ENCODE peak calls at places on chromosomes 7 and 10, in seven cellular contexts. H, Z, S, D, K, Y and B are unnamed samples.

GRCh38 chr7:157634401-157635147 is 297.8 kb downstream of the DNAJB6 start:
- DNase-seq in Y (no peak), K (no peak), Z (no peak), S (no peak), H (no peak), D (no peak), B (no peak)

GRCh38 chr10:15106352-15107013 is 9.3 kb downstream of the RPP38 start:
- DNase-seq in K (peak), Z (peak), D (peak), Y (peak), S (peak), H (peak), B (peak)

GRCh38 chr7:39099146-39099545 is 121.4 kb downstream of the POU6F2 start:
- DNase-seq in Y (no peak), Z (no peak), S (no peak), K (no peak), H (no peak), D (no peak), B (no peak)

GRCh38 chr7:16915405-16915804 is 33.6 kb upstream of the AGR3 start:
- DNase-seq in Y (no peak), D (no peak), Z (no peak), K (no peak), S (peak), H (no peak), B (peak)

GRCh38 chr7:27182285-27182827 is 2.7 kb downstream of the HOXA11 start:
- DNase-seq in Z (no peak), S (no peak), H (no peak), K (no peak), D (no peak), Y (no peak), B (no peak)

GRCh38 chr7:38330861-38331709 is 57.6 kb upstream of the TARP start:
- DNase-seq in S (no peak), Y (no peak), H (peak), K (no peak), D (no peak), Z (no peak), B (no peak)

GRCh38 chr7:73701357-73701995 is 18.0 kb downstream of the STX1A start:
- DNase-seq in S (peak), Y (peak), H (peak), Z (peak), D (peak), K (no peak), B (peak)

GRCh38 chr7:149673006-149673405 is 100.4 kb downstream of the ZNF467 start:
- DNase-seq in S (no peak), Z (no peak), H (no peak), D (no peak), K (no peak), Y (no peak), B (no peak)

GRCh38 chr7:30771859-30772429 is 727 bp downstream of the MINDY4 start:
- DNase-seq in D (no peak), K (no peak), S (no peak), H (peak), Z (peak), Y (no peak), B (no peak)

GRCh38 chr7:132475669-132476116 is 100.6 kb downstream of the PLXNA4 start:
- DNase-seq in Z (peak), S (no peak), K (no peak), D (no peak), H (no peak), Y (no peak), B (no peak)

GRCh38 chr10:93826355-93826754 is 67.4 kb upstream of the SLC35G1 start:
- DNase-seq in D (no peak), H (no peak), K (no peak), Z (no peak), S (no peak), Y (no peak), B (no peak)

GRCh38 chr7:148503900-148504487 is 86.6 kb upstream of the C7orf33 start:
- DNase-seq in Z (peak), D (no peak), S (peak), H (peak), K (no peak), Y (no peak), B (peak)

GRCh38 chr10:89086801-89087513 is 96.4 kb downstream of the FAS start:
- DNase-seq in H (peak), S (no peak), D (peak), K (no peak), Z (no peak), Y (no peak), B (no peak)

GRCh38 chr7:44111759-44112158 is 7.6 kb downstream of the AEBP1 start:
- DNase-seq in S (no peak), K (no peak), Y (no peak), H (no peak), D (no peak), Z (peak), B (no peak)

GRCh38 chr10:94133239-94133638 is 139.5 kb downstream of the PLCE1 start:
- DNase-seq in D (no peak), Y (no peak), K (no peak), H (no peak), S (no peak), Z (peak), B (peak)

GRCh38 chr10:20668985-20669384 is 228.1 kb downstream of the NEBL start:
- DNase-seq in D (no peak), Y (no peak), Z (no peak), S (no peak), K (no peak), H (no peak), B (no peak)

GRCh38 chr7:67857698-67858097 is 861.1 kb downstream of the TYW1 start:
- DNase-seq in K (no peak), D (no peak), S (no peak), H (no peak), Z (no peak), Y (no peak), B (no peak)

GRCh38 chr7:5425507-5426225 is 2.0 kb upstream of the TNRC18 start:
- DNase-seq in S (no peak), D (no peak), Z (peak), H (peak), Y (peak), K (no peak), B (no peak)

GRCh38 chr10:48288661-48289060 is 14.2 kb upstream of the FRMPD2 start:
- DNase-seq in K (no peak), D (no peak), H (no peak), S (no peak), Y (no peak), Z (no peak), B (no peak)

GRCh38 chr7:50957427-50957826 is 174.7 kb upstream of the GRB10 start:
- DNase-seq in Y (no peak), H (no peak), S (no peak), D (no peak), K (no peak), Z (no peak), B (no peak)

GRCh38 chr10:104297697-104298660 is 29.0 kb downstream of the GSTO2 start:
- DNase-seq in K (no peak), S (no peak), D (peak), Z (no peak), Y (no peak), H (peak), B (peak)

GRCh38 chr7:48046458-48046857 is 11.1 kb downstream of the C7orf57 start:
- DNase-seq in H (no peak), Y (no peak), S (no peak), K (no peak), D (no peak), Z (no peak), B (no peak)
- TF ChIP-seq JUND in H (no peak), Y (no peak), S (no peak), K (no peak), D (no peak), Z (no peak), B (no peak)

DNA sequence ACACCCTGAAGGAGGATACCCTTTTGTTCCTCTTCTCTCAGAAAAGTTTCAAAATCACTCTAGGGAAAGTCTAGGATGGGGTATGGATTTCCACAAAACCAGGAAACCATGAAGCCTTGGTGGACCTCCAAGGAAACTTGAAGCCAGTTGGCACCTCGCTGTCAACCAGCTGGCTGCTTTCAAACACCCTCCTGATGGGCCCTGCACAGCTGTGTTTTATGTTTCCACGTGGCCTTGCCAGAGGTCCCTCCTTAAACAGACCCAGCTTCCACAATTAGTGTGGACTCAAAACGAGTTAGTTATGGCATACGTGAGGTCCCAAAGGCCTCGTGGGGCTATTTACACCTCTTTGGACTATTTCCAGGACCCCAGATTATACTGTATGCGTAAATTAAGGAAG is 5.9 kb downstream of the PPP1R3A start:
- DNase-seq in H (no peak), Y (no peak), D (no peak), Z (no peak), K (no peak), S (no peak), B (no peak)
- TF ChIP-seq JUND in H (no peak), Y (no peak), D (no peak), Z (no peak), K (no peak), S (no peak), B (no peak)

GRCh38 chr10:117327262-117327661 is 48.0 kb downstream of the PDZD8 start:
- DNase-seq in S (no peak), Y (no peak), H (no peak), K (no peak), Z (no peak), D (no peak), B (peak)
- TF ChIP-seq JUND in S (no peak), Y (no peak), H (no peak), K (no peak), Z (no peak), D (no peak), B (no peak)

DNA sequence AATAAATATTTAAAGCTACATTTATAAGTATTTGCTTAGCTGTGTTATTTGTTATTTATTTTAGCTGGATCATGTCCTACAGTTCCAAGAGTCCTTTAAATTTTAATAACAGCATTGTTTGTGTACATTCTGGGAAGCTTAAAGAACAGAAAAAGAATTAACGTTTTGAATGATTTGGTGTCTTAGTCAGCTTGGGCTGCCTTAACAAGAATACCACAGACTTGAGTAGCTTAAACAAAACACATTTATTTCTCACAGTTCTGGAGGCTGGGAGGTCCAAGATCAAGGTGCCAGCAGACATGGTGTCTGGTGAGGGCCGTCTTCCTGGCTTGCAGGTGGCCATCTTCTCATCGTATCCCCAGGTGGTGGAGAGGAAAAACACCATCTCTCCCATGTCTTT is 107.3 kb downstream of the ITIH5 start:
- DNase-seq in D (no peak), K (no peak), S (no peak), Z (no peak), H (no peak), Y (no peak), B (no peak)
- TF ChIP-seq JUND in D (no peak), K (no peak), S (no peak), Z (no peak), H (no peak), Y (no peak), B (no peak)

DNA sequence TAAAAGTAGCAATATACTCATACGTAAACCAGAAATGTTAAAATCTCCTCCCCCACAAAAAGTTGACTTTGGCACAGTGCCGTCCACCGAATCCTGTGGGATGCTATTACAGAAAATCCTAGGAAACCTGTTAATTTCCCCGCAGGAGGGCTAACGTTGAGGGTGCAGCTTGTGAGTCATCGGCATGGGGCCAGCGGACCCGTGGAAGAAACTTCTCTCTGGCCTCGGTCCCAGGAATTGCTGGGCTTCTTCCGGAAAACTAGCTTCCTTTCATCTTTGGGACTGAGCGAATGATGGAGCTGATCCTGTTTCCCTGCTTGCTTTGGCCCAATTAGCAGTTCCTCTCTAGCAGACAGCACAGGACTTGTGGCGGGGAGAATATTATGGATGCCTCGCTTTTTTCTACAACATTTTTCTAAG is 13.4 kb downstream of the CRYGN start:
- DNase-seq in S (peak), H (no peak), Z (no peak), Y (no peak), K (no peak), D (no peak), B (no peak)
- TF ChIP-seq JUND in S (peak), H (peak), Z (no peak), Y (no peak), K (no peak), D (no peak), B (no peak)

DNA sequence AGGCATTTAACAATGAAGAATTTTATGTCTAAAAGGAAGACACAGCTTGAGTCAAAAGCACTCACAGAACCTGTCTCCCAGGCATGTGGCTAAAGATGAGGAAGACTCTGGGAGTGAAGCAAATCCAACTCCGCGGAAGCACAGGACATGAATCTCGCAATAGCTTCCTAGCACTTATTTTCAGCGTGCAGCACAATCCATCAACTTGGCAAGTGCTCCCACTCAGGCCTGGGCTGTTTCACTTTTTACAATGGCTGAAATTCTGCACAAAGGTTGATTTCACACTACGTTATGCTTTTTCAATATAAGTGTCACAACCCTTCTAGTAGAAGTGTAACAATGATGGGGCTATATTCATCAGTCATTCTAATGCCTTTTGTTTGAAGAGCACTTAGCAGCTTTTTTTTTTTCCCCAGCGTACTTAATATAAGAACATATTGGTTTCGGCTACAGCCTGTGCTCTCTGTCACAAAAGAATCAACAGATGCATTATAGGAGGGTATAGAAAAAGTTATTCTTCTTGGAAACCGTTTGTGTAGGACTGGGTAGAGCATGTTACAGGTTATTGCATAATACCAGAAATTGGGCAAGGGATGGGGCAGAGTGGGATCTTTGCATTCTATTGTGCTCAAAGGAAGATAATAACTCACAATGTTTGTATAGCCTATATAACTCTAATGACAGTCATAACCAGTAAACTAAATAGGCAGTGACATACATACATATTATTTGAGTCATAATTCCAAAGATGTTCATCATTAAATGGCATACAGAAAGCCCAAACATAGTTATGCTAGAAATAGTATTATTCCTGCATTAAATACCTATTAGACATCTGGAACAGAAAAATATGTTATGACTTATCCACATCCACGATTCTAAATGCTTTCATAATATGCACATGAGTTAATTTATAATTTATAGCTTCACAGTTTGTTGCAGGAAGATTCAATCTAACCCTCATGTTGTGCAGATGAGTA is 179.9 kb downstream of the XPNPEP1 start:
- DNase-seq in H (no peak), Z (no peak), K (no peak), D (no peak), S (no peak), Y (no peak), B (no peak)
- TF ChIP-seq JUND in H (no peak), Z (no peak), K (no peak), D (no peak), S (no peak), Y (no peak), B (no peak)

DNA sequence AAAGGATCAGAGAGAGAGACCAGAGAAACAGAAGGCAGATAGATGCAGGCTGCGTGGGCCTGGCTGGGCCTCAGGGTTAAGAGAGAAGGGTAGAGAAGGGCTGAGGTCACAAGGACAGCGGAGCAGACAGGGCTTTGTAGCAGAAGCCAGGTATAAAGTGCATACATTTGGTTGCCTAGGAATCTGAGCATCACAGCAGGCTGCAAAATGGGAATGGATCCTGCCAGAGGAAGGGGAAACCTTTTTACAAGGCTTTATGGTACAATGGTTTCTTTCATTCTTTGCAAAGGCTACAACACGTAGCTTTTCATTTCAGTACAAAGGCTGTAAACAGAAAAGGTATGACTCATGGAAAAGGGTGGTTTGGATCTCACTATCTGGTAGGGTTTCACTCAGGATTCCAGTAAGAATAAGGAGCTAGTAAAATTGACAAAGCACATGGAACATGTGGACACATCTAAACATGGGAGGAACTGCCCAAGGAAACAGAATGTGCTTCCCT is 275.1 kb downstream of the DOCK4 start:
- DNase-seq in H (no peak), Y (peak), Z (no peak), S (peak), K (no peak), D (no peak), B (no peak)
- TF ChIP-seq JUND in H (no peak), Y (peak), Z (no peak), S (peak), K (no peak), D (no peak), B (no peak)